ENCODE peak calls at places on chromosomes 12 and 14, in nine cellular contexts. F is left lung, L is mesendoderm, Y is left ventricle myocardium inferior, O is psoas muscle, C is aorta, X is K562, G is lower lobe of right lung, A is mesenchymal stem cell. N is an unnamed sample.

GRCh38 chr12:122040579-122041386 is 19.1 kb downstream of the BCL7A start:
- DNase-seq in F (no peak), L (no peak), Y (no peak), O (no peak), C (no peak), X (no peak), G (peak; percentile 69), A (no peak), N (no peak)

GRCh38 chr12:50257226-50258166 is 25.8 kb downstream of the LIMA1 start:
- DNase-seq in F (no peak), L (no peak), Y (no peak), O (no peak), C (no peak), X (no peak), G (no peak), A (peak; percentile 82), N (no peak)

GRCh38 chr12:52210186-52210924 is 18.5 kb upstream of the KRT80 start:
- DNase-seq in F (no peak), L (no peak), Y (no peak), O (peak; percentile 70), C (no peak), X (no peak), G (peak; percentile 52), A (peak; percentile 60), N (peak; percentile 43)

GRCh38 chr12:7376196-7376595 is 67.8 kb downstream of the CD163L1 start:
- DNase-seq in F (no peak), L (no peak), Y (no peak), O (no peak), C (no peak), X (no peak), G (no peak), A (peak; percentile 58), N (no peak)

GRCh38 chr14:26867171-26867757 is 269.4 kb upstream of the NOVA1 start:
- DNase-seq in F (no peak), L (peak; percentile 54), Y (no peak), O (no peak), C (no peak), X (no peak), G (no peak), A (no peak), N (no peak)

GRCh38 chr14:73591690-73592448 is at the start of gene ACOT4:
- DNase-seq in F (peak; percentile 83), L (peak; percentile 27), Y (peak; percentile 22), O (peak; percentile 64), C (peak; percentile 54), X (no peak), G (peak; percentile 66), A (peak; percentile 23), N (peak; percentile 81)

GRCh38 chr12:6312529-6313325 is 2.2 kb downstream of the PLEKHG6 start:
- DNase-seq in F (no peak), L (peak; percentile 87), Y (no peak), O (no peak), C (no peak), X (no peak), G (peak; percentile 79), A (peak; percentile 63), N (peak; percentile 56)

GRCh38 chr14:52949711-52950409 is 990 bp downstream of the FERMT2 start:
- DNase-seq in F (no peak), L (no peak), Y (no peak), O (no peak), C (no peak), X (no peak), G (no peak), A (peak; percentile 75), N (no peak)

GRCh38 chr12:114430306-114430705 is 24.4 kb upstream of the TBX5 start:
- DNase-seq in F (no peak), L (no peak), Y (no peak), O (no peak), C (no peak), X (no peak), G (no peak), A (no peak), N (no peak)

GRCh38 chr14:76546426-76547221 is 170.7 kb downstream of the ESRRB start:
- DNase-seq in F (no peak), L (peak; percentile 91), Y (no peak), O (no peak), C (no peak), X (peak; percentile 57), G (no peak), A (no peak), N (no peak)

GRCh38 chr14:39246618-39247017 is 12.9 kb downstream of the MIA2 start:
- DNase-seq in F (no peak), L (no peak), Y (no peak), O (no peak), C (no peak), X (no peak), G (no peak), A (no peak), N (no peak)

GRCh38 chr12:42422785-42423184 is 96.8 kb downstream of the PPHLN1 start:
- DNase-seq in F (no peak), L (no peak), Y (no peak), O (no peak), C (no peak), X (no peak), G (no peak), A (no peak), N (no peak)

GRCh38 chr14:73173092-73173735 is 36.9 kb downstream of the PSEN1 start:
- DNase-seq in F (no peak), L (peak; percentile 16), Y (no peak), O (no peak), C (no peak), X (peak; percentile 6), G (no peak), A (peak; percentile 57), N (no peak)

GRCh38 chr12:10169094-10169493 is 2.8 kb downstream of the OLR1 start:
- DNase-seq in F (no peak), L (no peak), Y (no peak), O (no peak), C (no peak), X (no peak), G (no peak), A (peak; percentile 56), N (no peak)

GRCh38 chr12:19575307-19576243 is 136.3 kb downstream of the AEBP2 start:
- DNase-seq in F (no peak), L (peak; percentile 9), Y (peak; percentile 53), O (no peak), C (peak; percentile 62), X (no peak), G (peak; percentile 47), A (peak; percentile 80), N (no peak)

GRCh38 chr12:122323311-122324019 is 57.2 kb upstream of the VPS33A start:
- DNase-seq in F (peak; percentile 50), L (no peak), Y (no peak), O (peak; percentile 67), C (peak; percentile 50), X (no peak), G (no peak), A (no peak), N (no peak)

GRCh38 chr12:916240-916639 is 33.3 kb downstream of the RAD52 start:
- DNase-seq in F (peak; percentile 80), L (no peak), Y (peak; percentile 22), O (no peak), C (no peak), X (no peak), G (peak; percentile 49), A (no peak), N (no peak)

GRCh38 chr14:91119556-91120311 is 5.9 kb downstream of the DGLUCY start:
- DNase-seq in F (no peak), L (no peak), Y (no peak), O (peak; percentile 80), C (no peak), X (no peak), G (no peak), A (peak; percentile 74), N (no peak)

DNA sequence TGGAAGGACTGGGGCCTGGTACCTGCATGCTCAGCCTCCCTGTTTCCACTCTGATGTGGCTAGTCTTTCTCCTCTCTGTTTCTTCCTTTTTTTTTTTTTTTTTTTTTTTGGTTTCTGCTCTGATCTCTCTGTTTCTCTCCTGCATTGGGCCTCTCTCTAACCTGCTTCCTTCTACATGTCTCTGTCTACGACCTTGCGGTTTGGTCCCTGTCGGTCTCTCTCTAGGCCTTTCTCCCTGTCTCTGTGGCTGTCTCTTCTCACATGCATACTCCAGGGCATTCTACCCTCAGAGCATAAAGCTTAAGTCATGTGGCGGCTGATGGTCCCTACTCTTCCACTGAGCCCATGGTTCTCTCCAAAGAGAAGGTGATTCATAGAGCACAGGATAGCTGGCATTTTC is 1096.6 kb downstream of the BCL11B start:
- DNase-seq in F (no peak), L (no peak), Y (no peak), O (no peak), C (no peak), X (no peak), G (no peak), A (no peak), N (no peak)
- H3K4me1 ChIP-seq in F (no peaks in the 10 kb centered on the region), L (peaks cover 2% of the 10 kb centered on the region), Y (no peaks in the 10 kb centered on the region), O (no peaks in the 10 kb centered on the region), C (no peaks in the 10 kb centered on the region), X (no peaks in the 10 kb centered on the region), G (no peaks in the 10 kb centered on the region), A (no peaks in the 10 kb centered on the region), N (no peaks in the 10 kb centered on the region)

GRCh38 chr14:24430143-24430681 is 458 bp downstream of the KHNYN start:
- DNase-seq in F (peak; percentile 93), L (peak; percentile 79), Y (peak; percentile 87), O (peak; percentile 90), C (peak; percentile 93), X (peak; percentile 85), G (peak; percentile 85), A (peak; percentile 86), N (peak; percentile 69)
- H3K27ac ChIP-seq in F (peak overlapping the region; percentile 96), L (peak overlapping the region; percentile 62), Y (peak overlapping the region; percentile 96), O (peak overlapping the region; percentile 98), C (peak overlapping the region; percentile 94), X (peak overlapping the region; percentile 85), G (peak overlapping the region; percentile 97), A (peak overlapping the region; percentile 89), N (peak overlapping the region; percentile 96)

DNA sequence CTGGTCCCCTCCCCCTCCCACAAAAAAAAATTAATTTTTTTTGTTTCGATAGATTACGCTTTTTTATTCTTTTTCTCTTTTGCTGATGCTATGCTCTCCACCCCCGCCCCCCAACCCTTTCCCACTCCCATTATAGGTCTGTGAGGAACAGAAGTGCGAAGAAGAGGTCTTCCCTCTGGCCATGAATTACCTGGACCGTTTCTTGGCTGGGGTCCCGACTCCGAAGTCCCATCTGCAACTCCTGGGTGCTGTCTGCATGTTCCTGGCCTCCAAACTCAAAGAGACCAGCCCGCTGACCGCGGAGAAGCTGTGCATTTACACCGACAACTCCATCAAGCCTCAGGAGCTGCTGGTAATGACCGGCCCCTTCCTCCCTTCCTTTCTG is 2.3 kb downstream of the CCND2 start:
- DNase-seq in F (no peak), L (peak; percentile 53), Y (no peak), O (no peak), C (no peak), X (no peak), G (no peak), A (no peak), N (no peak)
- H3K36me3 ChIP-seq in F (no peaks in the 10 kb centered on the region), L (peaks cover 24% of the 10 kb centered on the region), Y (peaks cover 32% of the 10 kb centered on the region), O (no peaks in the 10 kb centered on the region), C (no peaks in the 10 kb centered on the region), X (peaks cover 51% of the 10 kb centered on the region), G (peaks cover 19% of the 10 kb centered on the region), A (peaks cover 34% of the 10 kb centered on the region), N (peaks cover 7% of the 10 kb centered on the region)

DNA sequence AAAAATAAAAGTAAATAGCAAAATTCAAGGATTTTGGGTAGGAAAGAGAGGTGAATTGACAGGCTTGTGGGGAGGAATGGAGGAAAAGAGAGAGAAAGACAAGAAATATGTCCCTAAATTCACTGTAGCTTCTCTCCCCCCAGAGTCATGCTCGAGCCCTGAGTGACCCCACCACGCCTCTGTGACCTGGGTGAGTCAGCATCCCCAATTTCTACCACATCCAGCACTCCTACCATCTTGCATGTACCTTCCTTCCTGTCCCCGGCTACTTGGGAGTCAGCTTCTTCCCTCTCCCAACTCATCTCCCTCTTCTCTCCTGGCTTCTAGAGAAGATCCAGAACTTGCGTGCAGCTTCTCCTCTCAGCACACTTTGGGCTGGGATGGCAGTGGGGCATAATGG is 9.8 kb downstream of the ZNF219 start:
- DNase-seq in F (no peak), L (no peak), Y (no peak), O (no peak), C (no peak), X (no peak), G (no peak), A (no peak), N (no peak)
- H3K4me1 ChIP-seq in F (peaks cover 8% of the 10 kb centered on the region), L (peaks cover 8% of the 10 kb centered on the region), Y (peaks cover 21% of the 10 kb centered on the region), O (no peaks in the 10 kb centered on the region), C (no peaks in the 10 kb centered on the region), X (peaks cover 32% of the 10 kb centered on the region), G (peaks cover 23% of the 10 kb centered on the region), A (peaks cover 36% of the 10 kb centered on the region), N (no peaks in the 10 kb centered on the region)